ENCODE peak calls at places on chromosomes 4 and X, in seven cellular contexts. T is tibial artery; S is uterus; I is stimulated activated CD8-positive, alpha-beta memory T cell treated with anti-CD3 and anti-CD28 coated beads, Interleukin-7, amount 100 ng/mL, for 1 hour; J is mesothelial cell of epicardium; P is CD8-positive, alpha-beta memory T cell; Z is occipital lobe. V is an unnamed sample.

GRCh38 chrX:48487362-48487785 is 11.4 kb downstream of the FTSJ1 start:
- DNase-seq in T (no peak), S (no peak), I (no peak), J (no peak), P (no peak), Z (no peak), V (no peak)

GRCh38 chrX:9747644-9748043 is 18.0 kb downstream of the GPR143 start:
- DNase-seq in T (no peak), S (no peak), I (no peak), J (no peak), P (no peak), Z (no peak), V (no peak)

GRCh38 chr4:102493257-102493656 is 7.9 kb upstream of the NFKB1 start:
- DNase-seq in T (no peak), S (no peak), I (no peak), J (no peak), P (no peak), Z (no peak), V (no peak)

GRCh38 chrX:38664285-38664684 is 102.9 kb downstream of the TSPAN7 start:
- DNase-seq in T (no peak), S (no peak), I (no peak), J (no peak), P (no peak), Z (no peak), V (no peak)

GRCh38 chr4:123232439-123232838 is 164.2 kb upstream of the SPRY1 start:
- DNase-seq in T (no peak), S (no peak), I (no peak), J (no peak), P (no peak), Z (no peak), V (no peak)

GRCh38 chr4:112766422-112766821 is 129.5 kb downstream of the LARP7 start:
- DNase-seq in T (peak), S (no peak), I (no peak), J (no peak), P (no peak), Z (no peak), V (no peak)

GRCh38 chr4:121938282-121939092 is 13.4 kb downstream of the TRPC3 start:
- DNase-seq in T (no peak), S (no peak), I (no peak), J (no peak), P (no peak), Z (no peak), V (no peak)

GRCh38 chrX:46587158-46587557 is 13.6 kb downstream of the CHST7 start:
- DNase-seq in T (no peak), S (no peak), I (no peak), J (no peak), P (no peak), Z (no peak), V (no peak)

GRCh38 chr4:186192068-186192751 is 843 bp downstream of the CYP4V2 start:
- DNase-seq in T (peak), S (peak), I (no peak), J (no peak), P (peak), Z (peak), V (peak)

GRCh38 chr4:71446479-71447081 is 107.8 kb downstream of the SLC4A4 start:
- DNase-seq in T (no peak), S (no peak), I (no peak), J (no peak), P (no peak), Z (no peak), V (no peak)

GRCh38 chrX:16993791-16994318 is 47.4 kb downstream of the REPS2 start:
- DNase-seq in T (no peak), S (no peak), I (no peak), J (no peak), P (no peak), Z (no peak), V (no peak)

GRCh38 chr4:2049381-2049780 is 9.7 kb upstream of the NAT8L start:
- DNase-seq in T (no peak), S (no peak), I (no peak), J (no peak), P (no peak), Z (no peak), V (no peak)

GRCh38 chr4:38177035-38177791 is 217.0 kb downstream of the PTTG2 start:
- DNase-seq in T (peak), S (no peak), I (peak), J (no peak), P (peak), Z (no peak), V (peak)

GRCh38 chr4:154738426-154738825 is 5.4 kb upstream of the LRAT start:
- DNase-seq in T (no peak), S (no peak), I (no peak), J (no peak), P (no peak), Z (no peak), V (no peak)

GRCh38 chr4:8647626-8648025 is 55.1 kb downstream of the CPZ start:
- DNase-seq in T (no peak), S (no peak), I (no peak), J (peak), P (no peak), Z (no peak), V (no peak)

GRCh38 chrX:129777218-129777768 is 2.5 kb upstream of the SASH3 start:
- DNase-seq in T (peak), S (no peak), I (peak), J (no peak), P (peak), Z (no peak), V (peak)

GRCh38 chr4:75736862-75737261 is 12.5 kb downstream of the USO1 start:
- DNase-seq in T (no peak), S (no peak), I (no peak), J (no peak), P (no peak), Z (no peak), V (no peak)

GRCh38 chr4:7240341-7240740 is 48.0 kb downstream of the SORCS2 start:
- DNase-seq in T (no peak), S (no peak), I (no peak), J (no peak), P (no peak), Z (no peak), V (no peak)

GRCh38 chr4:143188325-143189088 is 3.8 kb downstream of the USP38 start:
- DNase-seq in T (no peak), S (no peak), I (no peak), J (no peak), P (no peak), Z (no peak), V (no peak)

GRCh38 chrX:70087857-70088256 is 25.6 kb downstream of the OTUD6A start:
- DNase-seq in T (no peak), S (no peak), I (no peak), J (no peak), P (no peak), Z (no peak), V (no peak)

GRCh38 chr4:151931563-151931962 is 170.8 kb upstream of the GATB start:
- DNase-seq in T (no peak), S (no peak), I (no peak), J (no peak), P (no peak), Z (no peak), V (no peak)

GRCh38 chr4:74450298-74450683 is 5.4 kb downstream of the AREG start:
- DNase-seq in T (no peak), S (no peak), I (no peak), J (no peak), P (no peak), Z (no peak), V (no peak)

GRCh38 chr4:17347445-17347844 is 164.4 kb downstream of the QDPR start:
- DNase-seq in T (no peak), S (peak), I (no peak), J (no peak), P (no peak), Z (no peak), V (peak)

GRCh38 chr4:166290426-166290825 is 417.4 kb downstream of the TLL1 start:
- DNase-seq in T (no peak), S (no peak), I (no peak), J (no peak), P (no peak), Z (no peak), V (no peak)

GRCh38 chrX:15815779-15816452 is 25.6 kb downstream of the ZRSR2 start:
- DNase-seq in T (no peak), S (no peak), I (no peak), J (no peak), P (no peak), Z (no peak), V (peak)

GRCh38 chr4:143357161-143357845 is 20.6 kb downstream of the GAB1 start:
- DNase-seq in T (no peak), S (no peak), I (no peak), J (no peak), P (no peak), Z (no peak), V (no peak)

GRCh38 chr4:94488667-94489066 is 36.9 kb downstream of the PDLIM5 start:
- DNase-seq in T (no peak), S (no peak), I (no peak), J (no peak), P (no peak), Z (no peak), V (no peak)

GRCh38 chr4:125482822-125483221 is 168.1 kb downstream of the FAT4 start:
- DNase-seq in T (no peak), S (no peak), I (no peak), J (no peak), P (no peak), Z (no peak), V (no peak)

GRCh38 chr4:74009307-74009706 is 10.8 kb upstream of the CXCL5 start:
- DNase-seq in T (no peak), S (no peak), I (no peak), J (no peak), P (no peak), Z (no peak), V (no peak)

GRCh38 chr4:83212041-83212851 is 72.4 kb downstream of the COQ2 start:
- DNase-seq in T (no peak), S (no peak), I (no peak), J (no peak), P (peak), Z (no peak), V (peak)

GRCh38 chrX:154457491-154458115 is 478 bp upstream of the PLXNA3 start:
- DNase-seq in T (no peak), S (no peak), I (no peak), J (no peak), P (peak), Z (no peak), V (peak)

GRCh38 chr4:4881432-4881831 is 22.0 kb downstream of the MSX1 start:
- DNase-seq in T (no peak), S (no peak), I (no peak), J (no peak), P (no peak), Z (no peak), V (no peak)

GRCh38 chr4:127622923-127623754 is 9.6 kb upstream of the INTU start:
- DNase-seq in T (peak), S (no peak), I (no peak), J (peak), P (no peak), Z (no peak), V (no peak)

GRCh38 chr4:16875487-16875886 is 23.0 kb downstream of the LDB2 start:
- DNase-seq in T (no peak), S (no peak), I (no peak), J (no peak), P (no peak), Z (no peak), V (no peak)

V was measured in naive thymus-derived CD4-positive, alpha-beta T cell.